ENCODE peak calls at places on chromosomes 5 and 9, in four cellular contexts. F, B, Q and I are unnamed samples.

GRCh38 chr5:149886060-149886459 is 58.5 kb downstream of the PDE6A start:
- DNase-seq in F (no peak), B (peak; percentile 46), Q (no peak), I (no peak)

GRCh38 chr5:52725781-52726180 is 61.9 kb upstream of the ITGA1 start:
- DNase-seq in F (no peak), B (no peak), Q (no peak), I (no peak)

GRCh38 chr5:32027717-32028321 is 146.3 kb downstream of the GOLPH3 start:
- DNase-seq in F (no peak), B (peak; percentile 99), Q (no peak), I (no peak)

GRCh38 chr5:173782671-173783101 is 105.5 kb upstream of the CPEB4 start:
- DNase-seq in F (no peak), B (no peak), Q (no peak), I (no peak)

GRCh38 chr5:147973086-147973485 is 66.7 kb upstream of the C5orf46 start:
- DNase-seq in F (no peak), B (no peak), Q (no peak), I (no peak)

GRCh38 chr5:113293613-113294340 is 141.0 kb downstream of the TSSK1B start:
- DNase-seq in F (no peak), B (peak; percentile 41), Q (no peak), I (peak; percentile 20)

GRCh38 chr5:59079622-59080620 is 497.0 kb downstream of the RAB3C start:
- DNase-seq in F (no peak), B (peak; percentile 98), Q (no peak), I (no peak)

GRCh38 chr9:34503406-34503805 is 19.4 kb downstream of the ENHO start:
- DNase-seq in F (no peak), B (no peak), Q (no peak), I (no peak)

GRCh38 chr9:124297553-124297905 is 39.8 kb downstream of the NEK6 start:
- DNase-seq in F (no peak), B (peak; percentile 98), Q (no peak), I (peak; percentile 16)

GRCh38 chr5:120388016-120388781 is 75.9 kb upstream of the PRR16 start:
- DNase-seq in F (no peak), B (peak; percentile 94), Q (no peak), I (no peak)

GRCh38 chr5:150457112-150457511 is 7.6 kb upstream of the RPS14 start:
- DNase-seq in F (no peak), B (no peak), Q (no peak), I (no peak)

GRCh38 chr9:73143606-73144328 is 7.9 kb upstream of the ANXA1 start:
- DNase-seq in F (no peak), B (peak; percentile 91), Q (no peak), I (no peak)

GRCh38 chr5:177429248-177430045 is 3.0 kb downstream of the GRK6 start:
- DNase-seq in F (peak; percentile 77), B (peak; percentile 15), Q (peak; percentile 62), I (no peak)

GRCh38 chr9:73153793-73154227 is 2.1 kb downstream of the ANXA1 start:
- DNase-seq in F (no peak), B (peak; percentile 57), Q (no peak), I (peak; percentile 18)

GRCh38 chr5:173547579-173547978 is 68.9 kb downstream of the BOD1 start:
- DNase-seq in F (no peak), B (peak; percentile 64), Q (no peak), I (no peak)

GRCh38 chr5:157961176-157961575 is 102.2 kb upstream of the CLINT1 start:
- DNase-seq in F (no peak), B (no peak), Q (no peak), I (no peak)

GRCh38 chr5:67971223-67971830 is 244.2 kb upstream of the PIK3R1 start:
- DNase-seq in F (no peak), B (peak; percentile 92), Q (no peak), I (no peak)

GRCh38 chr9:77014597-77015263 is 4.7 kb upstream of the FOXB2 start:
- DNase-seq in F (no peak), B (no peak), Q (no peak), I (no peak)